ENCODE peak calls at places on chromosomes 7 and 10, in nine cellular contexts. S is progenitor cell of endocrine pancreas, G is upper lobe of left lung, H is AG10803, U is K562, L is IMR-90, O is right lobe of liver, N is A673, J is heart left ventricle. Q is an unnamed sample.

GRCh38 chr10:11208243-11208642 is 190.6 kb downstream of the CELF2 start:
- DNase-seq in S (no peak), G (no peak), H (no peak), U (no peak), L (no peak), O (no peak), N (no peak), J (no peak), Q (no peak)

GRCh38 chr7:107966701-107967100 is 36.3 kb downstream of the LAMB1 start:
- DNase-seq in S (no peak), G (no peak), H (peak), U (no peak), L (peak), O (no peak), N (no peak), J (peak), Q (no peak)

GRCh38 chr7:50651227-50651989 is 86.2 kb upstream of the DDC start:
- DNase-seq in S (no peak), G (no peak), H (no peak), U (no peak), L (no peak), O (peak), N (no peak), J (no peak), Q (no peak)

GRCh38 chr7:49787980-49788379 is 14.5 kb downstream of the VWC2 start:
- DNase-seq in S (no peak), G (peak), H (no peak), U (no peak), L (no peak), O (no peak), N (no peak), J (peak), Q (no peak)

GRCh38 chr7:94050046-94050445 is 45.9 kb upstream of the BET1 start:
- DNase-seq in S (no peak), G (no peak), H (no peak), U (no peak), L (no peak), O (no peak), N (no peak), J (no peak), Q (no peak)

GRCh38 chr7:158449942-158450341 is 137.7 kb downstream of the PTPRN2 start:
- DNase-seq in S (no peak), G (no peak), H (no peak), U (no peak), L (no peak), O (no peak), N (no peak), J (no peak), Q (no peak)

GRCh38 chr7:885893-886625 is 9.7 kb downstream of the GET4 start:
- DNase-seq in S (no peak), G (peak), H (no peak), U (no peak), L (no peak), O (no peak), N (no peak), J (peak), Q (no peak)

GRCh38 chr7:106659369-106659962 is 1.5 kb downstream of the CCDC71L start:
- DNase-seq in S (no peak), G (no peak), H (peak), U (no peak), L (peak), O (no peak), N (peak), J (no peak), Q (no peak)

GRCh38 chr7:123674399-123675091 is 18.9 kb downstream of the LMOD2 start:
- DNase-seq in S (no peak), G (no peak), H (peak), U (no peak), L (peak), O (no peak), N (peak), J (no peak), Q (no peak)

GRCh38 chr7:24885305-24885704 is 94.7 kb downstream of the OSBPL3 start:
- DNase-seq in S (no peak), G (no peak), H (no peak), U (no peak), L (no peak), O (no peak), N (no peak), J (no peak), Q (no peak)

GRCh38 chr10:99926925-99927718 is 82.6 kb downstream of the DNMBP start:
- DNase-seq in S (no peak), G (no peak), H (peak), U (no peak), L (peak), O (peak), N (peak), J (peak), Q (peak)

GRCh38 chr10:100656479-100656878 is 88.9 kb upstream of the PAX2 start:
- DNase-seq in S (no peak), G (peak), H (no peak), U (peak), L (no peak), O (no peak), N (peak), J (no peak), Q (no peak)

GRCh38 chr7:148962823-148963582 is 65.3 kb downstream of the PDIA4 start:
- DNase-seq in S (peak), G (no peak), H (peak), U (peak), L (peak), O (peak), N (peak), J (peak), Q (peak)

GRCh38 chr7:14747701-14748100 is 154.8 kb downstream of the DGKB start:
- DNase-seq in S (no peak), G (no peak), H (no peak), U (no peak), L (no peak), O (no peak), N (peak), J (no peak), Q (no peak)

GRCh38 chr7:27532256-27532783 is 130.4 kb downstream of the HIBADH start:
- DNase-seq in S (no peak), G (no peak), H (peak), U (no peak), L (peak), O (no peak), N (no peak), J (no peak), Q (no peak)

GRCh38 chr7:118286131-118286530 is 61.6 kb downstream of the ANKRD7 start:
- DNase-seq in S (no peak), G (no peak), H (no peak), U (no peak), L (no peak), O (no peak), N (no peak), J (no peak), Q (no peak)

GRCh38 chr10:21238044-21238443 is 287.4 kb downstream of the SKIDA1 start:
- DNase-seq in S (no peak), G (no peak), H (no peak), U (no peak), L (no peak), O (no peak), N (no peak), J (no peak), Q (no peak)

GRCh38 chr10:101467286-101467770 is 113.4 kb downstream of the BTRC start:
- DNase-seq in S (no peak), G (no peak), H (peak), U (peak), L (peak), O (peak), N (peak), J (no peak), Q (no peak)

GRCh38 chr7:5630670-5631069 is 150.8 kb downstream of the RNF216 start:
- DNase-seq in S (no peak), G (no peak), H (peak), U (no peak), L (no peak), O (no peak), N (no peak), J (no peak), Q (no peak)

GRCh38 chr7:134954197-134955082 is 31.9 kb upstream of the AGBL3 start:
- DNase-seq in S (no peak), G (no peak), H (peak), U (peak), L (peak), O (no peak), N (peak), J (no peak), Q (no peak)

GRCh38 chr10:95363303-95363912 is 72.6 kb upstream of the PDLIM1 start:
- DNase-seq in S (peak), G (no peak), H (peak), U (peak), L (peak), O (no peak), N (peak), J (no peak), Q (no peak)

GRCh38 chr10:58775960-58776574 is 263.4 kb downstream of the BICC1 start:
- DNase-seq in S (no peak), G (no peak), H (peak), U (no peak), L (peak), O (no peak), N (peak), J (peak), Q (no peak)

GRCh38 chr10:68900427-68901105 is 549 bp upstream of the DDX50 start:
- DNase-seq in S (no peak), G (peak), H (peak), U (no peak), L (peak), O (no peak), N (no peak), J (peak), Q (no peak)

GRCh38 chr10:7184660-7185366 is 226.0 kb downstream of the SFMBT2 start:
- DNase-seq in S (no peak), G (no peak), H (no peak), U (no peak), L (no peak), O (no peak), N (no peak), J (no peak), Q (no peak)

GRCh38 chr10:21530616-21531015 is 3.4 kb upstream of the MLLT10 start:
- DNase-seq in S (no peak), G (no peak), H (no peak), U (no peak), L (no peak), O (no peak), N (no peak), J (no peak), Q (no peak)

GRCh38 chr7:156474241-156474743 is 166.3 kb upstream of the RNF32 start:
- DNase-seq in S (no peak), G (no peak), H (no peak), U (no peak), L (peak), O (no peak), N (no peak), J (no peak), Q (no peak)

GRCh38 chr7:133601607-133602006 is 348.7 kb downstream of the EXOC4 start:
- DNase-seq in S (no peak), G (no peak), H (no peak), U (no peak), L (no peak), O (no peak), N (no peak), J (no peak), Q (no peak)

GRCh38 chr7:4607321-4607729 is 74.8 kb upstream of the FOXK1 start:
- DNase-seq in S (no peak), G (no peak), H (no peak), U (no peak), L (no peak), O (no peak), N (peak), J (no peak), Q (no peak)

GRCh38 chr10:69414036-69415018 is 2.4 kb downstream of the TACR2 start:
- DNase-seq in S (no peak), G (no peak), H (no peak), U (no peak), L (no peak), O (no peak), N (no peak), J (no peak), Q (no peak)

GRCh38 chr10:81177651-81178244 is 640.0 kb downstream of the SH2D4B start:
- DNase-seq in S (no peak), G (no peak), H (no peak), U (no peak), L (no peak), O (no peak), N (no peak), J (no peak), Q (no peak)

GRCh38 chr10:102505462-102506115 is 1.8 kb downstream of the SUFU start:
- DNase-seq in S (no peak), G (no peak), H (no peak), U (no peak), L (no peak), O (no peak), N (no peak), J (no peak), Q (no peak)

GRCh38 chr10:73887038-73888015 is 13.0 kb upstream of the CAMK2G start:
- DNase-seq in S (no peak), G (peak), H (peak), U (no peak), L (peak), O (no peak), N (peak), J (peak), Q (no peak)

GRCh38 chr10:17206210-17206709 is 4.8 kb upstream of the TRDMT1 start:
- DNase-seq in S (no peak), G (no peak), H (peak), U (no peak), L (peak), O (no peak), N (no peak), J (no peak), Q (no peak)

GRCh38 chr7:50826371-50827172 is 43.9 kb upstream of the GRB10 start:
- DNase-seq in S (no peak), G (no peak), H (peak), U (no peak), L (peak), O (no peak), N (no peak), J (no peak), Q (no peak)

GRCh38 chr7:98315318-98315993 is 34.0 kb downstream of the BRI3 start:
- DNase-seq in S (no peak), G (no peak), H (no peak), U (no peak), L (no peak), O (no peak), N (no peak), J (no peak), Q (no peak)

GRCh38 chr7:151598045-151598444 is 78.3 kb upstream of the RHEB start:
- DNase-seq in S (no peak), G (no peak), H (peak), U (no peak), L (peak), O (no peak), N (no peak), J (no peak), Q (no peak)

GRCh38 chr10:76248781-76249180 is 817.4 kb downstream of the LRMDA start:
- DNase-seq in S (no peak), G (no peak), H (no peak), U (no peak), L (no peak), O (no peak), N (no peak), J (no peak), Q (no peak)

DNA sequence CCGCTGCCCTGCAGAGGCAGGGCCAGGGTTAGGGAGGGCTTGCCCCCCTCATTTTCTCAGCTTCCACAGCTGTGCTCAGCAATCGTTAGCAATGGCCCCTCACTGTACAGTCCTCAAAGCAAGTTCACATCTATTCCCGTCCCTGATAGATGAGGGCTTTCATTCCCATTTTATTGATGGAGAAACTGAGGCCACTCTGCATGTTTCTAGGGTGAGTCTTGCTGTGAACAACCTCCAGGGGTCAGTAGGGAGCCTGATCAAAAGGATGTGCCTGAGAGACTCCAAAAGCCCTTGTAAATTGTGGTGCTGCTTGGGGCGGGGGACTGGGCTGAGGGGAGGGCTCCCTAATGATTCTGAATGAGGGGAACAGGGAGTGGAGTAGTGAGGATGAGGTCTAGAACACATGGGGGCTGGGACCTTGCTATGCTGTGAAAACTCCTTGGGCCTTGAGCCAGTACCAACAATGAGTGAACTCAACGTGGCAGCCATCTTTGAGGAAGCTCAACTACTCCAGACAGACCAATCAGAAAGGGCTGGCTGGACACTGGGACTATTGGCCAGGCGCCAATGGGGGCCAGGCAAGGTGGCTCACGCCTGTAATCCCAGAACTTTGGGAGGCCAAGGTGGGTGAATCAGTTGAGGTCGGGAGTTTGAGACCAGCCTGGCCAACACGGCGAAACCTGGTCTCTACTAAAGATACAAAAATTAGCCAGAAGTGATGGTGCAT is 6.7 kb upstream of the GRIFIN start:
- DNase-seq in S (no peak), G (no peak), H (no peak), U (no peak), L (no peak), O (no peak), N (no peak), J (no peak), Q (no peak)
- TF ChIP-seq CTCF in S (no peak), G (no peak), H (no peak), U (no peak), L (no peak), O (no peak), N (peak), J (no peak), Q (no peak)

GRCh38 chr7:44762726-44763522 is 14.3 kb downstream of the ZMIZ2 start:
- DNase-seq in S (no peak), G (no peak), H (no peak), U (no peak), L (no peak), O (no peak), N (no peak), J (no peak), Q (no peak)
- TF ChIP-seq CTCF in S (no peak), G (no peak), H (no peak), U (no peak), L (no peak), O (no peak), N (no peak), J (no peak), Q (no peak)

GRCh38 chr7:30894866-30895408 is 16.7 kb upstream of the AQP1 start:
- DNase-seq in S (no peak), G (no peak), H (no peak), U (no peak), L (no peak), O (no peak), N (no peak), J (no peak), Q (no peak)
- TF ChIP-seq CTCF in S (no peak), G (peak), H (peak), U (peak), L (no peak), O (peak), N (peak), J (no peak), Q (no peak)

GRCh38 chr10:4344544-4344994 is 481.4 kb upstream of the AKR1E2 start:
- DNase-seq in S (no peak), G (no peak), H (peak), U (no peak), L (peak), O (no peak), N (peak), J (peak), Q (peak)
- TF ChIP-seq CTCF in S (no peak), G (peak), H (peak), U (no peak), L (peak), O (no peak), N (peak), J (no peak), Q (no peak)

DNA sequence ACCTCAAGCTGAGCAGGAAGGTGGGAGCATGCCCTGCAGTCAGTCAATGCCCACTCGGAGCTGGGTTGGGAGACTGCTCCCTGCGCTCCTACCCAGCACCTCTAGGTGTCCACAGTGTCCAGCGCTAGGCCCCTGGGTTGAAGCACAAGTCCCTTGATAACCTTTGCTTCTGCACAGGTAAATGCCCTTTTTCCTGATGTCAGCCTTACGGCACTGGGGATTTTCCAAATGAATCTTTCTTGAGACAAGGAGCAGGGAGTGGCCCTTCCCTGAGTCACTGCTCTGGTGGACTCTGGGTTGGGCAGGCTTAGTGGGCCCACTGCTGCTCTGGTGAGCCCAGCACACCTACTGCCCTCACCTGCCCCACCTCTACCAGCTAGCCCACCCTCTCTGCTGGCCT is 61.9 kb upstream of the OPN4 start:
- DNase-seq in S (no peak), G (no peak), H (no peak), U (no peak), L (no peak), O (peak), N (no peak), J (peak), Q (no peak)
- TF ChIP-seq CTCF in S (peak), G (peak), H (no peak), U (no peak), L (peak), O (peak), N (no peak), J (peak), Q (no peak)

Q was measured in mesothelial cell of epicardium.